ENCODE peak calls at places on chromosome 14, in six cellular contexts. P, X, Z, I, W and F are unnamed samples.

GRCh38 chr14:55448146-55448614 is 7.8 kb upstream of the TBPL2 start:
- DNase-seq in P (peak; percentile 100), X (no peak), Z (no peak), I (peak; percentile 39), W (no peak), F (no peak)

GRCh38 chr14:104978774-104979691 is 859 bp upstream of the AHNAK2 start:
- DNase-seq in P (no peak), X (no peak), Z (no peak), I (no peak), W (no peak), F (no peak)

GRCh38 chr14:82398313-82398712 is 864.7 kb upstream of the SEL1L start:
- DNase-seq in P (no peak), X (no peak), Z (no peak), I (peak; percentile 23), W (no peak), F (no peak)

GRCh38 chr14:54565236-54566151 is 1.4 kb upstream of the SAMD4A start:
- DNase-seq in P (peak; percentile 97), X (peak; percentile 96), Z (peak; percentile 87), I (peak; percentile 94), W (peak; percentile 97), F (peak; percentile 94)

GRCh38 chr14:97705107-97705506 is 907.9 kb downstream of the VRK1 start:
- DNase-seq in P (no peak), X (no peak), Z (no peak), I (no peak), W (no peak), F (no peak)

GRCh38 chr14:61747342-61747741 is 14.9 kb upstream of the SNAPC1 start:
- DNase-seq in P (no peak), X (no peak), Z (no peak), I (no peak), W (no peak), F (no peak)

GRCh38 chr14:68177728-68178127 is 358.1 kb downstream of the RAD51B start:
- DNase-seq in P (peak; percentile 28), X (no peak), Z (no peak), I (no peak), W (no peak), F (no peak)

GRCh38 chr14:100988956-100989355 is 85.4 kb upstream of the RTL1 start:
- DNase-seq in P (no peak), X (no peak), Z (no peak), I (no peak), W (no peak), F (no peak)

GRCh38 chr14:33432407-33433023 is 493.8 kb downstream of the NPAS3 start:
- DNase-seq in P (peak; percentile 71), X (no peak), Z (no peak), I (no peak), W (no peak), F (no peak)

GRCh38 chr14:71497645-71498086 is 434.6 kb upstream of the RGS6 start:
- DNase-seq in P (peak; percentile 56), X (no peak), Z (no peak), I (no peak), W (no peak), F (no peak)

GRCh38 chr14:96538663-96539317 is 36.6 kb downstream of the PAPOLA start:
- DNase-seq in P (peak; percentile 24), X (no peak), Z (no peak), I (no peak), W (no peak), F (no peak)

GRCh38 chr14:79580414-79580813 is 630.9 kb downstream of the DIO2 start:
- DNase-seq in P (no peak), X (no peak), Z (no peak), I (no peak), W (no peak), F (no peak)

GRCh38 chr14:75960219-75960618 is 21.6 kb downstream of the TGFB3 start:
- DNase-seq in P (no peak), X (no peak), Z (peak; percentile 54), I (no peak), W (no peak), F (no peak)

GRCh38 chr14:34619399-34619920 is 10.5 kb downstream of the SNX6 start:
- DNase-seq in P (no peak), X (no peak), Z (no peak), I (no peak), W (no peak), F (no peak)

GRCh38 chr14:36941783-36942521 is 230.5 kb downstream of the SLC25A21 start:
- DNase-seq in P (peak; percentile 88), X (peak; percentile 66), Z (no peak), I (peak; percentile 65), W (peak; percentile 87), F (peak; percentile 48)

GRCh38 chr14:57382283-57382682 is 8.1 kb upstream of the NAA30 start:
- DNase-seq in P (peak; percentile 99), X (no peak), Z (no peak), I (no peak), W (no peak), F (no peak)

GRCh38 chr14:39324097-39324496 is 90.4 kb downstream of the MIA2 start:
- DNase-seq in P (no peak), X (no peak), Z (no peak), I (no peak), W (no peak), F (no peak)

GRCh38 chr14:99427632-99428315 is 52.9 kb downstream of the SETD3 start:
- DNase-seq in P (no peak), X (no peak), Z (no peak), I (peak; percentile 76), W (no peak), F (no peak)

GRCh38 chr14:104690266-104690711 is 871 bp downstream of the INF2 start:
- DNase-seq in P (peak; percentile 33), X (no peak), Z (no peak), I (no peak), W (no peak), F (no peak)

GRCh38 chr14:91387996-91388395 is 29.6 kb downstream of the CCDC88C start:
- DNase-seq in P (no peak), X (no peak), Z (no peak), I (no peak), W (no peak), F (no peak)

GRCh38 chr14:103071544-103072251 is 12.3 kb upstream of the LBHD2 start:
- DNase-seq in P (peak; percentile 73), X (no peak), Z (no peak), I (no peak), W (peak; percentile 46), F (no peak)

GRCh38 chr14:59239030-59239429 is 50.6 kb downstream of the DAAM1 start:
- DNase-seq in P (no peak), X (no peak), Z (no peak), I (no peak), W (no peak), F (no peak)

GRCh38 chr14:105439179-105439578 is 19.6 kb downstream of the MTA1 start:
- DNase-seq in P (no peak), X (no peak), Z (no peak), I (no peak), W (no peak), F (no peak)

GRCh38 chr14:51448831-51449665 is 202.7 kb upstream of the FRMD6 start:
- DNase-seq in P (no peak), X (peak; percentile 39), Z (no peak), I (no peak), W (no peak), F (peak; percentile 57)

GRCh38 chr14:59189281-59189821 is 884 bp downstream of the DAAM1 start:
- DNase-seq in P (peak; percentile 52), X (no peak), Z (peak; percentile 54), I (peak; percentile 79), W (peak; percentile 60), F (peak; percentile 32)

GRCh38 chr14:58772814-58773620 is 135.3 kb downstream of the DACT1 start:
- DNase-seq in P (no peak), X (no peak), Z (no peak), I (peak; percentile 73), W (no peak), F (no peak)

GRCh38 chr14:44154889-44155288 is 352.2 kb downstream of the FSCB start:
- DNase-seq in P (peak; percentile 50), X (no peak), Z (no peak), I (no peak), W (no peak), F (no peak)

GRCh38 chr14:74548881-74549280 is 55.3 kb downstream of the ISCA2 start:
- DNase-seq in P (peak; percentile 38), X (peak; percentile 83), Z (no peak), I (no peak), W (peak; percentile 83), F (peak; percentile 76)

GRCh38 chr14:59116984-59117415 is 71.5 kb upstream of the DAAM1 start:
- DNase-seq in P (peak; percentile 99), X (no peak), Z (no peak), I (no peak), W (no peak), F (no peak)

GRCh38 chr14:85461432-85462133 is 68.4 kb upstream of the FLRT2 start:
- DNase-seq in P (no peak), X (no peak), Z (no peak), I (no peak), W (no peak), F (no peak)

GRCh38 chr14:102545461-102546265 is 36.1 kb upstream of the ANKRD9 start:
- DNase-seq in P (no peak), X (no peak), Z (no peak), I (peak; percentile 83), W (no peak), F (no peak)

GRCh38 chr14:69013943-69014782 is 35.1 kb upstream of the ACTN1 start:
- DNase-seq in P (peak; percentile 95), X (peak; percentile 62), Z (no peak), I (peak; percentile 62), W (no peak), F (peak; percentile 42)

GRCh38 chr14:101054671-101055070 is 151.1 kb upstream of the RTL1 start:
- DNase-seq in P (no peak), X (no peak), Z (no peak), I (no peak), W (no peak), F (no peak)

GRCh38 chr14:76961631-76962302 is 66.7 kb downstream of the IRF2BPL start:
- DNase-seq in P (peak; percentile 99), X (peak; percentile 85), Z (peak; percentile 99), I (peak; percentile 99), W (peak; percentile 89), F (peak; percentile 78)